ENCODE peak calls at places on chromosomes 1 and 21, in four cellular contexts. J is HCT116, A is HepG2, B is K562. V is an unnamed sample. For H3K4me1, the result is how much of the 10 kb centered on the place peaks cover.

GRCh38 chr1:47508900-47509488 is 71.2 kb downstream of the FOXD2 start:
- DNase-seq in J (no peak), B (no peak), A (no peak), V (peak)

GRCh38 chr21:32965281-32965680 is 60.5 kb upstream of the OLIG2 start:
- DNase-seq in J (no peak), A (no peak), B (no peak), V (no peak)

GRCh38 chr1:1783320-1783719 is 5.0 kb upstream of the NADK start:
- DNase-seq in J (no peak), B (no peak), A (no peak), V (no peak)

GRCh38 chr1:197868751-197869501 is 33.5 kb upstream of the C1orf53 start:
- DNase-seq in A (peak), B (peak), J (peak), V (peak)

GRCh38 chr1:160607051-160608032 is 28.0 kb upstream of the CD84 start:
- DNase-seq in A (peak), B (peak), J (peak), V (peak)

GRCh38 chr1:27233677-27234053 is 767 bp upstream of the WDTC1 start:
- DNase-seq in A (no peak), J (no peak), B (no peak), V (no peak)

GRCh38 chr21:41095983-41096382 is 72.0 kb upstream of the BACE2 start:
- DNase-seq in A (no peak), B (no peak), J (no peak), V (no peak)

GRCh38 chr1:216422821-216423529 is at the start of gene USH2A:
- DNase-seq in J (no peak), B (no peak), A (no peak), V (no peak)

GRCh38 chr1:108606478-108606877 is 46.6 kb downstream of the EEIG2 start:
- DNase-seq in A (no peak), J (no peak), B (no peak), V (no peak)

GRCh38 chr21:39451332-39452206 is at the start of gene SH3BGR:
- DNase-seq in J (no peak), B (peak), A (no peak), V (peak)

GRCh38 chr1:117657031-117657430 is 51.2 kb downstream of the TENT5C start:
- DNase-seq in J (no peak), B (no peak), A (peak), V (no peak)

GRCh38 chr1:36258960-36259344 is 34.7 kb downstream of the THRAP3 start:
- DNase-seq in J (no peak), B (no peak), A (no peak), V (no peak)

GRCh38 chr1:152515454-152515823 is 1.2 kb downstream of the CRCT1 start:
- DNase-seq in B (no peak), A (no peak), J (no peak), V (peak)

GRCh38 chr1:238111521-238111920 is 220.8 kb upstream of the ZP4 start:
- DNase-seq in A (no peak), B (no peak), J (no peak), V (no peak)

GRCh38 chr21:44858291-44858690 is 15.2 kb downstream of the PTTG1IP start:
- DNase-seq in B (no peak), A (no peak), J (no peak), V (no peak)

GRCh38 chr1:174966000-174966572 is 33.7 kb upstream of the CACYBP start:
- DNase-seq in A (no peak), B (no peak), J (no peak), V (no peak)

GRCh38 chr1:57447551-57447950 is 23.7 kb upstream of the DAB1 start:
- DNase-seq in J (no peak), B (no peak), A (no peak), V (no peak)

GRCh38 chr1:45685308-45686080 is 839 bp downstream of the GPBP1L1 start:
- DNase-seq in B (peak), J (no peak), A (no peak), V (no peak)

GRCh38 chr1:7579831-7580804 is 191.0 kb upstream of the VAMP3 start:
- DNase-seq in J (no peak), B (no peak), A (no peak), V (no peak)

GRCh38 chr1:101567582-101568189 is 330.9 kb downstream of the S1PR1 start:
- DNase-seq in B (peak), A (peak), J (peak), V (peak)

GRCh38 chr1:68221971-68222355 is 10.4 kb downstream of the WLS start:
- DNase-seq in B (no peak), A (no peak), J (no peak), V (no peak)

GRCh38 chr1:214989341-214989740 is 93.2 kb upstream of the KCNK2 start:
- DNase-seq in B (no peak), J (no peak), A (no peak), V (no peak)

GRCh38 chr21:35909456-35910178 is 150.7 kb downstream of the SETD4 start:
- DNase-seq in J (no peak), A (no peak), B (no peak), V (no peak)

GRCh38 chr1:201153474-201154388 is 543 bp downstream of the TMEM9 start:
- DNase-seq in J (no peak), A (no peak), B (peak), V (no peak)

DNA sequence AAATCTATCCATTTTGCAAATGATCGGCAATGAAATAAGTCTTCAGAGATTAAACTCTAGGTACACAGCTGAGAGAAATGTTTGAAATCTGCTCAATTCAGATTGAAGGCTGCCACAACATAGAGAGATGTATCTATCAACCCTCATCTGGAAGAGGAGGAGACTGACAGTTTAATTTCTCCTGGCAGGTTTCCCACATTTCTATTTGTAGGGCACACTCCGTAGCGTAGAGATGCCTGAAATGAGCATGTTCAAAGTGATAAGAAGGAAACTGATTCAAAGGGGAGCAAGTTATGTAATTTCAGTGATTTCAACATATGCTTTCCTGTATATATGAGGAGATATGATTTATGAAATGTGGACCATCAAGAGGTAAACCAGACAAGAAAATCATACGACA is 44.1 kb downstream of the NIBAN1 start:
- DNase-seq in J (no peak), A (no peak), B (no peak), V (no peak)
- H3K4me1 ChIP-seq in J (under half), A (under half), B (under half), V (under half)

GRCh38 chr1:34900775-34901502 is 28.5 kb downstream of the DLGAP3 start:
- DNase-seq in A (no peak), J (no peak), B (no peak), V (no peak)
- TF ChIP-seq ELF1 in A (no peak), J (no peak), B (no peak), V (no peak)

DNA sequence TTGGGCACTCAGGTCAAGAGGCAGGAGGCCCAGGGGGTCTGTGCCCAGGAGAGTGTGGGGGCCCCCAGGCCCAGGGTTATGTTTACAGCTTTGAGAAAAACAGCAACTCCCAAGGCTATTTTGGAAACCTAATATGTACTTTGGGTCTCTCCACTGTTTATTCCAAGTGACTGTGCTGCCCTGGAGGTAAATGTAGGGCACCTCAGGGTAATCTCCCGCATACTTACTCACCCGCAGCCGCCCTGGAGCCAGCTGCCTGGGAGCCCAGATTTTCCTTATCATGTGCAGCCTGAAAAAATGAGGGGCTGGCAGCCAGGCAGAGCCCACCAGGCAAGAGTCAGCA is 20.0 kb downstream of the IFFO2 start:
- DNase-seq in B (no peak), A (no peak), J (no peak), V (no peak)
- TF ChIP-seq RAD21 in B (no peak), A (no peak), J (no peak), V (no peak)

GRCh38 chr1:8702121-8702520 is 115.3 kb downstream of the RERE start:
- DNase-seq in A (peak), B (no peak), J (no peak), V (peak)
- H3K4me1 ChIP-seq in A (half or more), B (under half), J (under half), V (under half)

GRCh38 chr1:91404151-91405012 is at the start of gene HFM1:
- DNase-seq in A (peak), J (peak), B (peak), V (peak)

GRCh38 chr1:91400133-91400725 is 4.4 kb downstream of the HFM1 start:
- DNase-seq in J (no peak), A (no peak), B (no peak), V (no peak)

GRCh38 chr1:91398291-91398690 is 6.3 kb downstream of the HFM1 start:
- DNase-seq in A (no peak), B (no peak), J (no peak), V (no peak)

GRCh38 chr1:91397605-91398004 is 7.0 kb downstream of the HFM1 start:
- DNase-seq in J (no peak), A (no peak), B (no peak), V (no peak)

DNA sequence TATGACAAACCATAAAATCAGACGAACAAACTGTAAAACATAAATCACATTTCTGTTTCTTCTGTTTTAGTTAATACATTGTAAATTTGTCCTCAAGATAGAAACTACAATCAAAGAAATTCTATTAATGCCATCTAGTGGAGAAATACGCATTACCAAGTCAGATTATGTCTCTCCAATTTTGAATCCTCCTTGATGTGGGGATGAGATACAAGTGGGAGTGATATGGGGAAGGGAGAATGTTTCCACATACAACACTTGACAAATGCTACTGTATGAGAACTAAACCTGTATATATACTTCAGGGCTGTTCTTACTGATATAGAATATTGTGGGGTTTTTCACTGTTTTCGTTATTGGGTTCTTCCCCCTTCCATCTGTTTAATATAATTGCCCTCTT is 2.6 kb downstream of the HFM1 start:
- DNase-seq in B (peak), A (peak), J (no peak), V (peak)
- TF ChIP-seq ELF1 in B (no peak), A (no peak), J (no peak), V (no peak)

DNA sequence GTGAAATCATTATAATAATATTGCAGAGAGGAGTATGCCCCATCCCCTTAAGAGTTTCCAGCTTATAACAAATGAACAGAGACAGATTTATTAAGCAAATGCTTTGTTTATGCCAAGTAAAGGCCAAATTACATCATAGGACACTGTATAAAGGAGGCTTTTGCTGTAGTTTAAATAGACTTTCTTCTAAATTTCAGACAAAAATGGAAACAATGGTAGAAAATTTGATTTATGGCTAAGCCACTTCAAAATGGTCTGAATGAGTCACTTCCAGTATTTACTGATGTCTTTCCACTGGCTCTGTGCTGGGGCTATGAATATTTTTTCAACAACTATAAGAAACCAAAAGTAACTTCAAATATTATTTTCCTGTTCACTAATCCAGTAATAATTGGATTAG is 81.0 kb upstream of the ST6GALNAC5 start:
- DNase-seq in A (no peak), J (no peak), B (no peak), V (no peak)
- TF ChIP-seq RAD21 in A (no peak), J (no peak), B (no peak), V (no peak)

DNA sequence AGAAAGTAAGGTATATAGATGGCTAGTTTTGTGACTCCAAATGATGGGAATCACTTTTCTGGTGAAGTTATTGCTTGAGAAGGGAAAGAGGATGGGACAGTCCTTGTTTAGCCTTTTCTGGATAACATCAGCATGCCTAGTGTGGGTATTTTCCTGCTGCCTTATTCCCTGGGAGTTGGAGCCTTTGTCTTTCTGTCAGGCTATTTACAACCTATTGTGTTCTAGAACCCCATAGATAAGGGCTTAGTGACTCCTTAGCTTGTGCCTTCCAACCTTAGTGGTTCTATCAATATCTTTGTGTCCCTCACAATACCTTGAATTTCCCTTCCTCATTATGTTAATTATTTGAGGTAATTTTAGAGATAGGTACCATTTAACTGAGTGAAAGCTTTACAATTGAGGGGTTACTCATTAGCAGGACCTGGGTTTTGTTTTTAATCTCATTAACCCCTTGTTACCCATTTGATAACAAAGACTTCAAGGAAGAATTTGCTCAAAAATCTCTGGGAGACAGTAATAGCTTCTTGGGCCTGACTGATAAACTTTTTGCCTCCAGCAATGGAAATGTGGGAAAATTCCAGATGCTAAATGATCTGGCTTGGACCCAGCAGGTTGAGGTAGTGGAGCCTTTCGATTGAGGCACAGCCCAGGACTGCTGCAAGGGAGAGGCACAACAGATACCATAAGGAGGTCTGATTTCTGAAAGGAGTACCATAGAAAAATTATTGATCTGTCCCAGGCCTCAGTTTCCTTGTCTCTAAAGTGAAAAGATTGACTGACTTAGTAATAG is 49.0 kb downstream of the CACHD1 start:
- DNase-seq in A (no peak), B (no peak), J (no peak), V (no peak)
- H3K4me1 ChIP-seq in A (under half), B (under half), J (under half), V (half or more)

GRCh38 chr1:66831529-66832239 is 30.6 kb upstream of the INSL5 start:
- DNase-seq in A (no peak), J (no peak), B (no peak), V (no peak)
- TF ChIP-seq ELF1 in A (no peak), J (no peak), B (no peak), V (no peak)

GRCh38 chr1:202238914-202239313 is 45.3 kb downstream of the LGR6 start:
- DNase-seq in J (no peak), A (no peak), B (no peak), V (no peak)

GRCh38 chr1:202243006-202243405 is 49.4 kb downstream of the LGR6 start:
- DNase-seq in J (no peak), B (no peak), A (no peak), V (no peak)

GRCh38 chr1:202241376-202242079 is 47.9 kb downstream of the LGR6 start:
- DNase-seq in B (no peak), A (no peak), J (no peak), V (peak)

GRCh38 chr1:202242080-202242419 is 48.5 kb downstream of the LGR6 start:
- DNase-seq in B (no peak), J (no peak), A (no peak), V (no peak)

GRCh38 chr1:202240956-202241355 is 47.4 kb downstream of the LGR6 start:
- DNase-seq in B (no peak), A (no peak), J (no peak), V (no peak)
- TF ChIP-seq RAD21 in B (no peak), A (no peak), J (no peak), V (no peak)

V was measured in SK-N-SH.